ENCODE peak calls at places on chromosomes 13 and 19, in ten cellular contexts. V is AG10803, E is BJ, B is mesothelial cell of epicardium, R is thoracic aorta, Z is thyroid gland, N is nephron progenitor cell, S is fibroblast of the aortic adventitia, Q is AG04450, T is fibroblast of mammary gland. H is an unnamed sample.
A peak's percentile ranks its signal among the peaks of the same experiment; 100 is the strongest.

GRCh38 chr19:49560358-49560900 is 19.9 kb downstream of the NOSIP start:
- DNase-seq in Q (no peak), S (no peak), T (no peak), V (no peak), E (no peak), B (no peak), Z (no peak), N (no peak), R (no peak), H (no peak)

GRCh38 chr13:104779311-104779710 is 1713.1 kb upstream of the SLC10A2 start:
- DNase-seq in N (peak; percentile 8), Z (no peak), Q (peak; percentile 36), T (peak; percentile 36), V (no peak), S (no peak), R (no peak), B (no peak), E (peak; percentile 19), H (peak; percentile 75)

GRCh38 chr19:30390356-30390988 is 18.3 kb downstream of the ZNF536 start:
- DNase-seq in E (no peak), S (no peak), B (no peak), Z (no peak), R (no peak), N (no peak), V (no peak), T (no peak), Q (no peak), H (peak; percentile 34)

GRCh38 chr13:87274209-87274819 is 396.9 kb upstream of the SLITRK5 start:
- DNase-seq in E (no peak), R (no peak), Z (peak; percentile 12), V (peak; percentile 30), S (peak; percentile 43), T (peak; percentile 42), Q (peak; percentile 10), N (peak; percentile 60), B (no peak), H (peak; percentile 82)

GRCh38 chr19:16542894-16543498 is 759 bp upstream of the CHERP start:
- DNase-seq in N (no peak), B (no peak), T (peak; percentile 12), S (peak; percentile 6), V (peak; percentile 6), Z (no peak), Q (no peak), E (no peak), R (no peak), H (no peak)

GRCh38 chr13:43990021-43990420 is 110.3 kb downstream of the LACC1 start:
- DNase-seq in E (no peak), Z (no peak), R (no peak), B (no peak), N (no peak), Q (no peak), S (no peak), T (no peak), V (no peak), H (no peak)

GRCh38 chr19:50175924-50176323 is 12.8 kb upstream of the IZUMO2 start:
- DNase-seq in Q (no peak), V (no peak), N (no peak), R (no peak), T (no peak), B (no peak), Z (no peak), E (no peak), S (no peak), H (no peak)

GRCh38 chr19:31348416-31349159 is 648 bp downstream of the TSHZ3 start:
- DNase-seq in S (peak; percentile 45), N (peak; percentile 43), Z (peak; percentile 55), T (no peak), R (no peak), Q (no peak), V (peak; percentile 31), E (no peak), B (no peak), H (peak; percentile 70)

GRCh38 chr19:36686365-36687213 is 823 bp upstream of the ZNF567 start:
- DNase-seq in V (no peak), E (no peak), T (peak; percentile 16), R (no peak), N (no peak), Z (peak; percentile 38), B (no peak), Q (no peak), S (peak; percentile 14), H (peak; percentile 52)

GRCh38 chr13:39148513-39148961 is 110.3 kb downstream of the NHLRC3 start:
- DNase-seq in V (peak; percentile 89), Q (no peak), R (no peak), E (peak; percentile 4), Z (no peak), N (no peak), T (peak; percentile 91), S (peak; percentile 40), B (no peak), H (peak; percentile 68)

GRCh38 chr13:109569938-109570711 is 216.3 kb downstream of the IRS2 start:
- DNase-seq in N (no peak), R (no peak), B (no peak), V (no peak), E (no peak), Q (no peak), T (no peak), S (no peak), Z (no peak), H (no peak)

GRCh38 chr19:1813197-1813836 is 1.2 kb upstream of the ATP8B3 start:
- DNase-seq in S (no peak), R (no peak), V (no peak), Q (no peak), E (no peak), N (no peak), B (no peak), Z (no peak), T (no peak), H (no peak)
- TF ChIP-seq CTCF in S (no peak), R (no peak), V (no peak), Q (no peak), E (no peak), N (no peak), B (no peak), Z (no peak), T (no peak), H (no peak)

DNA sequence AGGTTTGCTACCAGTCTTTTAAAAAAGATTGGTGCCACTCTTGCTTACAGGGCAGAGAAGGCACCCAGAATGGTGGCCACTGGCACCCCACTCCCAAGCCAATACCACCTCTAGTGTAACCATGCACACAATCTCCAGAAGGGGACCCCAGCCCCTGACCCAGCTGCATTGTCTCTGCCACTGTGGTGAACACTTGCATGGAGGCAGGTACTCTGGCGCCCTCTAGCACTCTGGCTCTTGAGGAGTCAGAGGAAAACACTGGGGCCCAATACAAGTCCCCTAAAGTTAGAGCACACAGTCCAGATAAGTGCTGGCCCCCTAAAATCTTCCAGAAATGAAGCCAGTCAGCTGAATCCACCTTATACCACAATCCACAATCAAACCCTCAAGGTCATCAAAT is 6.0 kb downstream of the ERVV-1 start:
- DNase-seq in T (no peak), E (no peak), Q (no peak), R (no peak), V (no peak), N (no peak), B (no peak), Z (peak; percentile 6), S (no peak), H (peak; percentile 90)
- TF ChIP-seq CTCF in T (no peak), E (no peak), Q (no peak), R (no peak), V (no peak), N (no peak), B (no peak), Z (no peak), S (no peak), H (peak; percentile 84)

GRCh38 chr19:45848922-45849321 is 14.0 kb downstream of the SYMPK start:
- DNase-seq in T (peak; percentile 6), R (no peak), Z (no peak), E (no peak), B (no peak), Q (no peak), N (no peak), V (no peak), S (peak; percentile 4), H (no peak)
- TF ChIP-seq CTCF in T (peak; percentile 36), R (no peak), Z (no peak), E (peak; percentile 35), B (peak; percentile 17), Q (peak; percentile 37), N (peak; percentile 13), V (peak; percentile 33), S (peak; percentile 37), H (peak; percentile 70)

DNA sequence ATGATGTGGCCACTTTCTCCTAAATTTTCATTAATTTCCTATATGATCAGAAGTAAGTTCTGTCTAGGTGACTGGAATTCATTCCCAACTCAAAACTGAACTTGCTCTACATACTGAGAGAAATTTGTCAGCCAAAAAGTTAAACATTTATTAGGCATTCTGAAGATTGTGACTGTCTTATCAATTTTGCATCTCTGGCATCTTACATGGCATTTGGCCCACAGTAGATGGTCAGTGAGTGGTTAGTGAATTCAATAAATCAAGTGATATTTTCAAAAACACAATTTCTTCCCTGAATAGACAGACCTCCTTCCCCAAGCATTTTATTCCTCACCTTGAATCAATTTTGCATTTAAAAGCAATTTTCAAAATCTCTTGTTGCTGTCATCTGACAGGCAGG is 363.2 kb upstream of the NBEA start:
- DNase-seq in Q (no peak), V (no peak), E (no peak), B (no peak), Z (no peak), T (no peak), R (no peak), S (no peak), N (no peak), H (no peak)
- TF ChIP-seq CTCF in Q (no peak), V (no peak), E (no peak), B (no peak), Z (no peak), T (no peak), R (no peak), S (no peak), N (no peak), H (no peak)

DNA sequence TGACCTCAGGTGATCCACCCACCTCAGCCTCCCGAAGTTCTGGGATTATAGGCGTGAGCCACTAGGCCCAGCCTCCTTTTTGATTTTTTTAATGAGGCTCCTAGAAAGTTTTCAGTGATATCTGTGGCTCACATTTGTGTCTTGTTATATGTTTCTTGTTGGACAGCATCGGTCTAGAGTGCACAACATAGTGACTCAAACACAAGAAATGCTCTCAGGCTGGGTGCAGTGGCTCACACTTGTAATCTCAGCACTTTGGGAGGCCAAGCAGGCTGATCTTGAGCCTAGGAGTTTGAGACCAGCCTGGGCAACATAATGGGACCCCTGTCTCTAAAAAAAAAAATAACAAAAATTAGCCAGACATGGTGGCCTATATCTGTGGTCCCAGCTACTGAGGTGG is 8.2 kb downstream of the PHF11 start:
- DNase-seq in S (no peak), Z (no peak), N (no peak), Q (no peak), E (no peak), V (peak; percentile 40), T (peak; percentile 18), B (no peak), R (no peak), H (no peak)
- TF ChIP-seq CTCF in S (no peak), Z (no peak), N (no peak), Q (no peak), E (no peak), V (no peak), T (no peak), B (no peak), R (no peak), H (no peak)

GRCh38 chr13:27728271-27728670 is 64.0 kb upstream of the GSX1 start:
- DNase-seq in Z (no peak), T (no peak), B (no peak), S (no peak), R (no peak), V (no peak), Q (no peak), E (no peak), N (peak; percentile 28), H (peak; percentile 60)
- TF ChIP-seq CTCF in Z (no peak), T (no peak), B (no peak), S (no peak), R (no peak), V (no peak), Q (no peak), E (no peak), N (no peak), H (peak; percentile 50)

GRCh38 chr13:24313449-24313848 is 4.1 kb downstream of the C1QTNF9 start:
- DNase-seq in N (no peak), B (no peak), R (no peak), S (peak; percentile 27), V (peak; percentile 12), E (no peak), Q (no peak), Z (no peak), T (peak; percentile 20), H (no peak)
- TF ChIP-seq CTCF in N (no peak), B (no peak), R (no peak), S (peak; percentile 40), V (peak; percentile 47), E (peak; percentile 26), Q (peak; percentile 30), Z (no peak), T (peak; percentile 35), H (peak; percentile 47)